ENCODE peak calls at places on chromosomes 2 and 18, in eight cellular contexts. U is gastrocnemius medialis, F is fibroblast of mammary gland, Q is pancreas, B is progenitor cell of endocrine pancreas, W is cardiac fibroblast, G is BE2C, D is colonic mucosa. Z is an unnamed sample.
A peak's percentile ranks its signal among the peaks of the same experiment; 100 is the strongest.

GRCh38 chr2:15851076-15851693 is 89.2 kb upstream of the MYCN start:
- DNase-seq in U (no peak), F (no peak), Q (no peak), B (no peak), W (no peak), G (no peak), D (no peak), Z (no peak)

GRCh38 chr2:109130726-109130995 is 1.7 kb downstream of the SH3RF3 start:
- DNase-seq in U (no peak), F (no peak), Q (no peak), B (no peak), W (no peak), G (no peak), D (no peak), Z (no peak)

GRCh38 chr2:222554511-222554910 is 101.4 kb downstream of the FARSB start:
- DNase-seq in U (no peak), F (no peak), Q (no peak), B (no peak), W (no peak), G (peak; percentile 58), D (no peak), Z (no peak)

GRCh38 chr2:205051417-205051816 is 506.1 kb downstream of the PARD3B start:
- DNase-seq in U (no peak), F (peak; percentile 14), Q (no peak), B (no peak), W (no peak), G (no peak), D (no peak), Z (no peak)

GRCh38 chr18:72375628-72376027 is 168.5 kb downstream of the CBLN2 start:
- DNase-seq in U (no peak), F (peak; percentile 7), Q (no peak), B (no peak), W (no peak), G (no peak), D (no peak), Z (no peak)

GRCh38 chr2:109537565-109538221 is 76.1 kb downstream of the SEPTIN10 start:
- DNase-seq in U (no peak), F (peak; percentile 64), Q (no peak), B (no peak), W (peak; percentile 67), G (no peak), D (no peak), Z (no peak)

GRCh38 chr2:170582747-170583463 is 132.2 kb upstream of the SP5 start:
- DNase-seq in U (no peak), F (no peak), Q (no peak), B (no peak), W (no peak), G (no peak), D (no peak), Z (no peak)

GRCh38 chr2:217289153-217289908 is 429.5 kb upstream of the TNP1 start:
- DNase-seq in U (no peak), F (no peak), Q (no peak), B (no peak), W (peak; percentile 22), G (peak; percentile 56), D (no peak), Z (no peak)

GRCh38 chr2:19857806-19858205 is 44.0 kb downstream of the TTC32 start:
- DNase-seq in U (no peak), F (no peak), Q (no peak), B (no peak), W (no peak), G (no peak), D (no peak), Z (no peak)

GRCh38 chr2:112343827-112344585 is 68.6 kb downstream of the ZC3H6 start:
- DNase-seq in U (no peak), F (peak; percentile 24), Q (no peak), B (no peak), W (peak; percentile 19), G (no peak), D (no peak), Z (no peak)

GRCh38 chr2:15943914-15944313 is 3.6 kb downstream of the MYCN start:
- DNase-seq in U (no peak), F (no peak), Q (no peak), B (no peak), W (peak; percentile 29), G (peak; percentile 100), D (peak; percentile 48), Z (no peak)

GRCh38 chr2:138994502-138994901 is 214.3 kb upstream of the NXPH2 start:
- DNase-seq in U (no peak), F (no peak), Q (no peak), B (no peak), W (no peak), G (no peak), D (no peak), Z (peak; percentile 48)

GRCh38 chr2:199485732-199486335 is 28.1 kb upstream of the SATB2 start:
- DNase-seq in U (no peak), F (peak; percentile 54), Q (peak; percentile 48), B (peak; percentile 54), W (peak; percentile 59), G (peak; percentile 82), D (peak; percentile 88), Z (peak; percentile 10)

GRCh38 chr2:3527886-3528785 is 8.8 kb upstream of the ADI1 start:
- DNase-seq in U (no peak), F (no peak), Q (no peak), B (no peak), W (no peak), G (no peak), D (no peak), Z (no peak)

GRCh38 chr2:233713262-233713615 is 532 bp downstream of the UGT1A5 start:
- DNase-seq in U (no peak), F (no peak), Q (no peak), B (no peak), W (no peak), G (no peak), D (no peak), Z (no peak)

GRCh38 chr18:34738173-34738894 is 28.2 kb downstream of the DTNA start:
- DNase-seq in U (peak; percentile 61), F (no peak), Q (no peak), B (no peak), W (peak; percentile 11), G (no peak), D (no peak), Z (peak; percentile 90)

GRCh38 chr2:21970971-21971370 is 847.2 kb downstream of the TDRD15 start:
- DNase-seq in U (no peak), F (no peak), Q (no peak), B (no peak), W (no peak), G (no peak), D (no peak), Z (no peak)
- TF ChIP-seq CTCF in U (no peak), F (no peak), Q (no peak), B (no peak), W (no peak), G (no peak), D (no peak), Z (no peak)

DNA sequence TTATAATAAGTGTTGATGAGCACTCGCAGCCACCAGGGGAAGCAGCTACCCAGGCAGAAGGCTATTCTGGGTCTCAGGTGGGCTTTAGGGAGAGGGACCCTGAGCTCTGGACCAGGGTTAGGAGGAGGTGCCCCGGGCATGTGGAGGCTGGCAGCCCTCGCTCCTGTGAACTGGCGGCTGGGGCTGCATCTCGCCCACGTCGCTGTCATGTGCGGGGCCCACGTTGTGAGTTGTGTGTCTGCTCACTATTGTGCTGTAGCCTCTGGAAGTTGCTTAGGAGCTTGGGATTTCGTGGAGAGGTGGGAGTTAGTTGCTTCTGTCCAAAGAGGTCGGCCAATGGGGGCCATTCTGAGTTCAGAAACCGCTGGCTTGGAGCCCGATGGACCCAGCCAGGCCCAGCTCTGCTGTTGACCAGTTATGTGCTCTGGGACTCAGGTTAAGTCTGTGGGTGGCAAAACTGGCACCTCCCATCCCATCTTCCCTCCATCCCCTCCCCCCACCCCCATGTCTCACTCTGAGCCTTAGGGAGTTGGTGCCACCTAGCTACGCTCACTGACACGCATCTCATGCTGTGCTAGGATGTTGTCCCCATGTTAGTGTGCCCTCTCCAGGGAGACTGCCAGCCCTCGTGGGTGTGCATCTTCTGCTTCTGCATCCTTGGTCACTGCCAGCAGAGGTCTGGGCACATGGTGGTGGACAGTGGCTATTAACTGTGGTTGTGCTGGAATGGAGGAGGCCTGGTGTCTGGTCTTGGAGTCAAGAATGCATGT is 18.5 kb downstream of the RRM2 start:
- DNase-seq in U (no peak), F (no peak), Q (no peak), B (no peak), W (no peak), G (no peak), D (no peak), Z (no peak)
- TF ChIP-seq CTCF in U (no peak), F (peak; percentile 2), Q (no peak), B (peak; percentile 13), W (no peak), G (no peak), D (no peak), Z (peak; percentile 2)

DNA sequence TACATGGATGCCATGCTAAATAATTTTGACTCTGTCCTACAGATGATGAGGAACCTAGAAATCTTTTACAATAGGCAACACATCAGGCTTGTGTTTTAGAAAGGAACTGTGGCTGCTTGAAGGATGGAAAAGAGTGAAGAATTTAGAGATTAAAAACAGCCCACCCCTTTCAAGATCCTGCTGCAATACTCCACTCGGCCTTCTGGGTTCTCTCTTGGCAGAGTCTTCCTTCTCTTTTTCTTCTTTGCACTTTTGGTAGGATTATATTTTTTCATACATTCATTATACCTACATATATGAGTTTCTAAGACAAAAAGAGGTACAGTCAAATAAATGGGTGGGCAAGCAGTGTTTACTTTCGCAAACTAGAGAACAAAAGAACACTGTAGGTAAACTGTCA is 474.3 kb downstream of the ERBB4 start:
- DNase-seq in U (no peak), F (no peak), Q (no peak), B (no peak), W (no peak), G (no peak), D (no peak), Z (no peak)
- TF ChIP-seq CTCF in U (no peak), F (no peak), Q (no peak), B (no peak), W (no peak), G (no peak), D (no peak), Z (no peak)

GRCh38 chr2:121689356-121689755 is 40.1 kb upstream of the CLASP1 start:
- DNase-seq in U (no peak), F (peak; percentile 73), Q (peak; percentile 49), B (no peak), W (peak; percentile 52), G (peak; percentile 73), D (no peak), Z (no peak)
- TF ChIP-seq CTCF in U (peak; percentile 17), F (peak; percentile 52), Q (no peak), B (peak; percentile 44), W (peak; percentile 43), G (peak; percentile 56), D (no peak), Z (peak; percentile 56)

DNA sequence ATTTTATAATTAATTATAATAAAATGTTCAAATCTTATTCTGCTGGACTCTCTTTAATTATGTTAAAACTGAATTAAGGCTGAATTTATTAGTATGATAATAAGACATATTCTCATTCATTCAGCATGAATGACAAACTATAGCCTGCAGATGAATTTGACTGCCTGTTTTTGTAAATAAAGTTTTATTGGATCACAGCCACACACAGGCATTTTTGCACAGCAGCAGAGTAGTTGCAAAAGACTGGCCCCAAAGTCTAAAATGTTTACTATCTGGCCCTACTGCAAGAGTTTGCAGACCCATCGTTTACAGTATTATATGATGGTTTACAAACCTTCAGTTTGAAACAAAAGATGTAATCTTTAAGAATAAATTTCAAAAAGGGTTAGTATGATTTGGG is 58.6 kb downstream of the RMDN2 start:
- DNase-seq in U (no peak), F (peak; percentile 2), Q (no peak), B (no peak), W (no peak), G (no peak), D (no peak), Z (no peak)
- TF ChIP-seq CTCF in U (no peak), F (no peak), Q (no peak), B (no peak), W (no peak), G (no peak), D (no peak), Z (no peak)